ENCODE peak calls at places on chromosomes 6 and 20, in ten cellular contexts. V is vagina; Y is RWPE2; O is substantia nigra; K is HL-60; Z is prostate gland; S is osteoblast; D is CD4-positive, alpha-beta T cell; P is cardiac muscle cell; X is neuronal stem cell. R is an unnamed sample.

GRCh38 chr6:111614833-111615582 is 9.3 kb upstream of the TRAF3IP2 start:
- DNase-seq in V (no peak), X (no peak), S (no peak), K (no peak), P (peak), D (no peak), Z (no peak), Y (no peak), O (no peak), R (no peak)

GRCh38 chr6:13908955-13909381 is 15.8 kb upstream of the RNF182 start:
- DNase-seq in Y (no peak), V (no peak), X (peak), O (no peak), D (peak), S (peak), Z (peak), P (peak), K (peak), R (no peak)

GRCh38 chr6:68777956-68778355 is 142.9 kb downstream of the ADGRB3 start:
- DNase-seq in K (no peak), O (peak), S (no peak), P (peak), V (no peak), X (no peak), D (no peak), Z (no peak), Y (no peak), R (no peak)

GRCh38 chr20:19986419-19986818 is 30.7 kb upstream of the NAA20 start:
- DNase-seq in P (no peak), K (no peak), X (no peak), S (peak), V (no peak), O (no peak), D (no peak), Y (no peak), Z (no peak), R (no peak)

GRCh38 chr6:170553686-170554085 is 483 bp upstream of the TBP start:
- DNase-seq in Y (no peak), P (peak), V (no peak), Z (peak), S (no peak), D (no peak), K (peak), O (peak), X (no peak), R (peak)

GRCh38 chr20:46751856-46752255 is 42.4 kb downstream of the SLC2A10 start:
- DNase-seq in Y (no peak), D (no peak), S (no peak), X (no peak), V (no peak), P (no peak), K (no peak), Z (no peak), O (no peak), R (no peak)

GRCh38 chr6:42978487-42978792 is 541 bp downstream of the PEX6 start:
- DNase-seq in X (no peak), D (no peak), K (no peak), S (peak), P (no peak), Y (no peak), Z (no peak), O (no peak), V (no peak), R (no peak)

GRCh38 chr6:53302678-53303360 is 45.9 kb downstream of the ELOVL5 start:
- DNase-seq in Z (no peak), S (peak), V (no peak), P (peak), K (no peak), X (no peak), Y (no peak), O (no peak), D (no peak), R (peak)

GRCh38 chr20:25290646-25291431 is 43.0 kb downstream of the PYGB start:
- DNase-seq in Z (no peak), K (no peak), O (no peak), X (no peak), P (no peak), V (no peak), S (peak), Y (peak), D (no peak), R (no peak)

GRCh38 chr6:47187883-47188587 is 121.7 kb downstream of the TNFRSF21 start:
- DNase-seq in V (no peak), O (no peak), D (no peak), S (no peak), Z (no peak), P (no peak), Y (no peak), K (no peak), X (no peak), R (no peak)

GRCh38 chr6:30092852-30093543 is 17.4 kb upstream of the RNF39 start:
- DNase-seq in Z (no peak), O (no peak), X (no peak), P (no peak), S (no peak), K (no peak), D (no peak), V (no peak), Y (no peak), R (no peak)

GRCh38 chr6:30096829-30097228 is 16.1 kb downstream of the TRIM31 start:
- DNase-seq in X (no peak), D (no peak), P (no peak), V (no peak), Y (no peak), S (no peak), O (no peak), K (no peak), Z (no peak), R (no peak)

GRCh38 chr6:30087876-30088275 is 12.3 kb upstream of the RNF39 start:
- DNase-seq in Y (no peak), K (no peak), Z (no peak), D (no peak), P (no peak), S (no peak), X (no peak), O (no peak), V (no peak), R (no peak)

GRCh38 chr6:30093951-30094350 is 18.4 kb upstream of the RNF39 start:
- DNase-seq in Z (no peak), X (no peak), S (no peak), O (no peak), D (no peak), Y (no peak), K (no peak), P (no peak), V (no peak), R (no peak)

DNA sequence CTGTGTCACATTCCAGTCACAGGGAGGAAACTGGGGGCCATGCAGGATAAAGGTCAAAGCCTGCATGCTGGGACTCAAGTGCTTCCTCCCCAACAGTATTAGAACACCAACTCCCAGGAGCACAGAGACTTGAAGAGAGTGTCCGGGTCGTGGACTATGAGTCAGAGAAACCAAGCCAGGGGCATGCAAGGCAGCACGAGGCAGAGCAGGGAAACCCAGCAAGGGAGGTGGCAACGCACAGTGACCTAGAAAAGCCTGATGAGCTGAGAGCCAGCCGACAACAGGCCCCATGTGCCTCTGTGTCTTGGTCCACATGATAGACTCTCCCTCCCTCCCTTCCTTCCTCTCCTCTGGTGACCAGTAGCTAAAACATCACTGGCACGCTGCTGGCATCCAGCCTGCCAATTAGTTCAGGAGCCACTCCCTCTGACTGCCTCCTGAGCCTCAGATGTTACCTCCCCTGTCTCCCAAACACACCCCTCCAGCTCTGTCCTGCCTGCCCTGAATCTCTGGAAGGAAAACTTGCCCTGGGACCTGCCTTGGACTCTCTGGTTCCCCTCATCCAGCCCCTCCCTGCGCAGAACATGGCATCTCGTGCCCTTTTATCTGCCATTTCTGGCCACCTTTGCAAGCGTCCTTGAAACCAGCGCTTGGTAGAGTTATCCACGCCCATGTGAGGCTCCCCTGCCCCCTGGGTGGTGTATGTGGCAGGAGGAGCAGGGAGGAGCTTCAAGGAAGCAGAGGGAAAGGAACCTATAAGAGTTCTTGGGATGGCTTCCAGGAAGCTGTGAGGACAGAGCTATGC is 16.2 kb upstream of the RNF39 start:
- DNase-seq in V (no peak), S (peak), X (no peak), D (no peak), P (no peak), O (no peak), Z (no peak), Y (no peak), K (no peak), R (no peak)
- H3K27ac ChIP-seq in V (no peak), S (no peak), X (no peak), D (no peak), P (no peak), O (no peak), Z (no peak), Y (no peak), K (no peak), R (peak)

GRCh38 chr20:51735728-51736600 is 32.2 kb downstream of the ATP9A start:
- DNase-seq in V (no peak), X (no peak), P (no peak), S (no peak), D (no peak), Y (no peak), O (no peak), Z (no peak), K (no peak), R (no peak)
- H3K27ac ChIP-seq in V (no peak), X (no peak), P (no peak), S (no peak), D (no peak), Y (no peak), O (peak), Z (no peak), K (no peak), R (no peak)

GRCh38 chr20:44536139-44536538 is 14.3 kb upstream of the SERINC3 start:
- DNase-seq in D (no peak), S (no peak), K (no peak), O (no peak), Y (no peak), P (no peak), Z (no peak), V (no peak), X (no peak), R (no peak)
- H3K27ac ChIP-seq in D (no peak), S (no peak), K (no peak), O (no peak), Y (no peak), P (no peak), Z (no peak), V (no peak), X (no peak), R (no peak)

DNA sequence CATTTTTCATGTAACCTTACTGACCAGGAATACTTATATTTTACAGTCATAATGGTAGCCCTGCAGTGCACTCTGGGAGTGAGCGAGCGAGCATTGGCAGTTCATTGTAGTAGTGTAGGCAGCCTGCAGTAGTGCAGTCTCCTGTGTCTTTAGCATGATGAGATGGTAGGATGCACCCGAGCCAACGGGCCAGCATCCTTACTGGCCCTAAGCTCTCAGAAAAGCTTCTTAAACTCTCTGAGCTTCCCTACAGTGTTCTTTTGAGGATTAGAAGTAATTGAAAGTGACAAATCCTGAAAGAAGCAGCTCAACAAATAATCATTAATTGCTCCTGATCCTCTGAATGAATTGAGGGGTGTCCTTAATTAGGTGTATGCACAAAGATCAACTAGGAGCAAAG is 20.9 kb downstream of the SLC9A8 start:
- DNase-seq in S (no peak), K (no peak), O (no peak), Z (no peak), D (no peak), P (no peak), V (no peak), X (peak), Y (no peak), R (no peak)
- H3K27ac ChIP-seq in S (no peak), K (peak), O (no peak), Z (no peak), D (no peak), P (no peak), V (no peak), X (no peak), Y (no peak), R (no peak)

DNA sequence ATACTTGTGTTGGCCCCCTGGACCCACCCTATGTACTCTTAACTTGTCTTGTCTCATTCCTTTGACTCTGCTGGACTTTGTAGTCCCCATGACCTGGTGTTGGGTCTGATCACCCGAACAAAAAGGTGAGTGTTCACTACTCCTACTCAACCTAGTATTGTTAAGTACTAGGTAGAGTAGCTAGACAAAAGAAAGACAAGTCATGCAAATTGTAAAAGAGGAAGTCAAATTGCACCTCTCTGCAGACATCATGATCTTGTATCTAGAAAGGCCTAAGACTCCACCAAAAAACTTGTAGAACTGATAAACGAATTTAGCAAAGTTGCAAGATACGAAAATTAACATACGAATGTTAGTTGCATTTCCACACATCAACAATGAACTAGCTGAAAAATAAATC is 35.7 kb upstream of the ZNF391 start:
- DNase-seq in D (no peak), Z (no peak), V (no peak), S (no peak), Y (no peak), O (no peak), P (no peak), X (no peak), K (no peak), R (no peak)
- H3K27ac ChIP-seq in D (no peak), Z (no peak), V (no peak), S (no peak), Y (no peak), O (no peak), P (no peak), X (no peak), K (no peak), R (no peak)

GRCh38 chr6:24855389-24856245 is 56.9 kb upstream of the ARMH2 start:
- DNase-seq in P (peak), K (peak), X (peak), V (no peak), Y (no peak), O (no peak), D (peak), Z (peak), S (peak), R (no peak)
- H3K27ac ChIP-seq in P (no peak), K (no peak), X (no peak), V (peak), Y (no peak), O (no peak), D (peak), Z (no peak), S (no peak), R (no peak)

GRCh38 chr6:38212579-38212978 is 393.1 kb downstream of the ZFAND3 start:
- DNase-seq in K (no peak), S (no peak), D (no peak), O (peak), P (peak), Y (no peak), X (peak), V (no peak), Z (no peak), R (no peak)

GRCh38 chr6:38209291-38209865 is 389.9 kb downstream of the ZFAND3 start:
- DNase-seq in D (no peak), O (no peak), P (no peak), S (no peak), Y (no peak), V (peak), X (no peak), K (no peak), Z (no peak), R (no peak)

GRCh38 chr6:38212116-38212515 is 392.6 kb downstream of the ZFAND3 start:
- DNase-seq in V (no peak), X (no peak), S (no peak), D (no peak), P (no peak), Y (no peak), O (no peak), K (no peak), Z (no peak), R (no peak)

GRCh38 chr6:38207371-38207770 is 387.8 kb downstream of the ZFAND3 start:
- DNase-seq in X (no peak), Y (no peak), S (no peak), O (no peak), D (no peak), K (no peak), V (peak), P (no peak), Z (no peak), R (no peak)

DNA sequence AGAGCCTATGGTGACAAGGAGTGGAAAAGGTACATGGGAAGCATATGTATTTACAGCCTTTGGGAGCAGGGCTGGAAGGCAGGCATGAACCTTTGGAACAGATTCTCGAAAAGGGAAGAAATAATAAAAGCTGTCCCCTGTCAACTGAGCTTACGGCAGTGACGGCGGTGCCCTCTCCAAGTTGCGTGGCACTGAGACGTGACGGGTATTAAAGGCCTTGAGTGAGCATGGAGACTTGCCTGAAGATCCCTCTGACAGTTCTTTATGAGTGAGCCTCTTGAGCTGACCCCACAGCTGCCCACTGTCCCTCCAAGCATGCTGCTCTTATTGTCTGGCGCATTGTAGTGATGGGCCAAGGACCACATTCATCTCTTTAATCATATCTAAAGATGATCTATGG is 388.5 kb downstream of the ZFAND3 start:
- DNase-seq in V (peak), D (no peak), P (no peak), Z (no peak), Y (no peak), S (no peak), K (no peak), O (no peak), X (no peak), R (no peak)
- H3K27ac ChIP-seq in V (no peak), D (no peak), P (no peak), Z (no peak), Y (no peak), S (no peak), K (no peak), O (no peak), X (no peak), R (no peak)

DNA sequence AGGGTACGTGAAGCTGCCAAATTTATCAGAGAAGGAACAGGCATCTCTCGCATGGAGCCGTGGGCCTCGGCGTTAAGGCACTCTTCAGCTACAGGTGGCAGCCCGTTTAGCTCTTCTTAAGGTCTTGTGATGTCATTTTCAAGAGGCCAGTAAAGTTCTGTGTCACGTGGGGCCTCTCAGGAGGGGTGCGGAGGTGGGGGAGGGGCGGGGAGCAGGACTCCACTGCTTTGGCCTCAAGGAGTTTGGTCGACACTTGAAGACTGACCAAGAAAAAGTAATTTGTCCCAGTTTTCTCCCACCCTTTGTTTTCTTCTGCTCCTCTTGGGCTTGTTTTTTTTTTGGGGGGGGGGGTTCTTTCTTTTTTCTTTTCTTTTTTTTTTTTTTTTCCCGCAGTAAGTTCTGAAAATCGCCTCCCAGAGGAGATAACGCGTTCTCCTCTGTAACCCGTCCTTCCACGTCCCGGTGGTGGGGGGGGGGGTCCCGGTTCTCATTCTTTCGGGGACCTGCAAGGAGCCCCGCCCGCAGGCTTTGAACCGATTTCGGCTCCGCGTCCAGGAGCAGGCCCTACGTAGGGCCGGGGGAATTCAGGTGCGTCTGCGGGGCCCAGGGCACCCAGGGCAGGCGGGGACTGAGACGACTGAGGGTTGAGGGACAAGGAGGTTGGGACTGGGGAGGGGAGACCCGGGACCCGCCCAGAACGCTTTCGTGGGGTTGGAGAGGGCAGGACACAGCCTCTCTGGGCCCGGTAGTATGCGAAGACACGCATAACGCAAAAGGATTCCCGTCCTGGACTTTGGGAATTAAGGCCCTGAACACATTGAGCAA is 26.0 kb downstream of the GPX6 start:
- DNase-seq in K (peak), Z (no peak), Y (no peak), D (peak), X (peak), V (no peak), P (peak), S (peak), O (no peak), R (no peak)
- H3K27ac ChIP-seq in K (peak), Z (peak), Y (no peak), D (no peak), X (no peak), V (peak), P (peak), S (peak), O (no peak), R (peak)

DNA sequence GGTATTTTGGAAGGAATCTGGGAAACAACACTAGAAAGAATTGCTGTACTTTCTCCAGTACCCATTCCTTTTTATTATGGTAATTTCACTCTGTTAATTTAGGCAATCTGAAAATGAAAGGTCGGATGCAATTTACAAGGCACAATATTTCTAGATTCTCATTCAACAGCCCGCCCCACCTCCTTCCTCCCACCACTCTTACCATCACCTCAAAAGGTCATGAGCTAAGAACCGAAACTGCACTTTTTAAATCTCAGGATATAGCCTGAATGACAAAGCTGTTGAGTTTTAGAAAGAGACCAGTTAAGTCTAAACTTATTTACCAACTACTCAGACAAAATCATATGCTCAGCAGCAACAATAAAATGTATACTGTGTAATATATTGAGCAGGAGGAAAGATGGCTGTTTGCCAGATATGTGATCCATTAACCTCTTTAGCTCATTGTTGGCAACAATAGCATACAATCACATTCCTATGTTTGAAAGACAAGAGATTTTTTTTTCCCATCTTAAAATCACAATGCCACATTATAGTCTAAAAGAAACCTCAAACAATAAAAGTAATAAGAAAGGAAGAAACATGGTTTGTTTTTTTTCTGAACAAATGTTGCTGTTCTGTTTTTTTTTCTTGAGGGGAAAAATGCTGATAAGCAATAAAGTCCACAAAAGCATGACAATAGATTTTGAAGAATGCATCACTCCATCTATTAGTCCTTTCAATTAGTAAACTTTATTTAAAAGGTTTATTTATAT is 1.6 kb upstream of the HS3ST5 start:
- DNase-seq in O (no peak), Z (no peak), V (no peak), Y (no peak), S (peak), P (no peak), K (no peak), X (no peak), D (no peak), R (no peak)
- H3K27ac ChIP-seq in O (peak), Z (no peak), V (no peak), Y (no peak), S (no peak), P (no peak), K (no peak), X (no peak), D (no peak), R (no peak)